ENCODE peak calls at places on chromosomes 11 and 22, in eight cellular contexts. One of them, this sample, is unnamed.

GRCh38 chr11:15819679-15820286 is 536.6 kb downstream of the SOX6 start:
- DNase-seq in Caco-2: peak
- DNase-seq in A549: peak
- DNase-seq in AG04450: no peak
- DNase-seq in nephron progenitor cell: peak
- DNase-seq in HL-60: peak
- DNase-seq in body of pancreas: peak
- DNase-seq in HFFc6: peak
- DNase-seq in this sample: no peak

GRCh38 chr22:49230194-49230577 is 597.5 kb downstream of the BRD1 start:
- DNase-seq in AG04450: no peak
- DNase-seq in A549: no peak
- DNase-seq in body of pancreas: no peak
- DNase-seq in Caco-2: peak
- DNase-seq in HFFc6: no peak
- DNase-seq in nephron progenitor cell: peak
- DNase-seq in HL-60: no peak
- DNase-seq in this sample: no peak

GRCh38 chr11:15309296-15309695 is 194.6 kb downstream of the INSC start:
- DNase-seq in nephron progenitor cell: no peak
- DNase-seq in body of pancreas: no peak
- DNase-seq in AG04450: no peak
- DNase-seq in Caco-2: no peak
- DNase-seq in A549: no peak
- DNase-seq in HFFc6: no peak
- DNase-seq in HL-60: peak
- DNase-seq in this sample: no peak

GRCh38 chr11:5618807-5619206 is 6.0 kb upstream of the TRIM34 start:
- DNase-seq in nephron progenitor cell: no peak
- DNase-seq in A549: no peak
- DNase-seq in HL-60: no peak
- DNase-seq in Caco-2: no peak
- DNase-seq in body of pancreas: no peak
- DNase-seq in AG04450: peak
- DNase-seq in HFFc6: peak
- DNase-seq in this sample: no peak

GRCh38 chr11:23846902-23847422 is 649.9 kb upstream of the LUZP2 start:
- DNase-seq in body of pancreas: no peak
- DNase-seq in HFFc6: no peak
- DNase-seq in Caco-2: no peak
- DNase-seq in AG04450: no peak
- DNase-seq in A549: no peak
- DNase-seq in nephron progenitor cell: no peak
- DNase-seq in HL-60: no peak
- DNase-seq in this sample: no peak

GRCh38 chr11:10803676-10804075 is 5.0 kb downstream of the EIF4G2 start:
- DNase-seq in AG04450: no peak
- DNase-seq in HFFc6: no peak
- DNase-seq in HL-60: peak
- DNase-seq in body of pancreas: no peak
- DNase-seq in nephron progenitor cell: no peak
- DNase-seq in A549: no peak
- DNase-seq in Caco-2: no peak
- DNase-seq in this sample: no peak

GRCh38 chr11:118910309-118911112 is 15.2 kb downstream of the BCL9L start:
- DNase-seq in A549: no peak
- DNase-seq in body of pancreas: peak
- DNase-seq in AG04450: peak
- DNase-seq in HL-60: no peak
- DNase-seq in Caco-2: peak
- DNase-seq in nephron progenitor cell: peak
- DNase-seq in HFFc6: peak
- DNase-seq in this sample: no peak

GRCh38 chr11:13939952-13940610 is 22.4 kb upstream of the SPON1 start:
- DNase-seq in HL-60: no peak
- DNase-seq in nephron progenitor cell: peak
- DNase-seq in body of pancreas: no peak
- DNase-seq in HFFc6: peak
- DNase-seq in A549: peak
- DNase-seq in Caco-2: peak
- DNase-seq in AG04450: no peak
- DNase-seq in this sample: no peak

GRCh38 chr11:77233011-77233410 is 68.5 kb downstream of the GDPD4 start:
- DNase-seq in Caco-2: no peak
- DNase-seq in AG04450: no peak
- DNase-seq in body of pancreas: no peak
- DNase-seq in nephron progenitor cell: no peak
- DNase-seq in HL-60: no peak
- DNase-seq in A549: no peak
- DNase-seq in HFFc6: no peak
- DNase-seq in this sample: no peak

GRCh38 chr11:70734911-70735310 is 336.6 kb downstream of the CTTN start:
- DNase-seq in AG04450: no peak
- DNase-seq in Caco-2: no peak
- DNase-seq in A549: no peak
- DNase-seq in HFFc6: no peak
- DNase-seq in nephron progenitor cell: no peak
- DNase-seq in body of pancreas: no peak
- DNase-seq in HL-60: no peak
- DNase-seq in this sample: no peak

GRCh38 chr11:115503083-115503885 is 931 bp downstream of the CADM1 start:
- DNase-seq in Caco-2: peak
- DNase-seq in HL-60: no peak
- DNase-seq in HFFc6: no peak
- DNase-seq in A549: peak
- DNase-seq in body of pancreas: peak
- DNase-seq in nephron progenitor cell: peak
- DNase-seq in AG04450: no peak
- DNase-seq in this sample: no peak

GRCh38 chr11:128707671-128708070 is 13.8 kb downstream of the FLI1 start:
- DNase-seq in Caco-2: no peak
- DNase-seq in HFFc6: peak
- DNase-seq in nephron progenitor cell: no peak
- DNase-seq in HL-60: no peak
- DNase-seq in A549: no peak
- DNase-seq in body of pancreas: no peak
- DNase-seq in AG04450: no peak
- DNase-seq in this sample: no peak

GRCh38 chr22:37100589-37101127 is 8.9 kb downstream of the TMPRSS6 start:
- DNase-seq in Caco-2: no peak
- DNase-seq in nephron progenitor cell: no peak
- DNase-seq in HL-60: no peak
- DNase-seq in A549: no peak
- DNase-seq in HFFc6: no peak
- DNase-seq in body of pancreas: no peak
- DNase-seq in AG04450: no peak
- DNase-seq in this sample: no peak

GRCh38 chr22:37095113-37095512 is 14.4 kb downstream of the TMPRSS6 start:
- DNase-seq in A549: no peak
- DNase-seq in Caco-2: no peak
- DNase-seq in AG04450: no peak
- DNase-seq in nephron progenitor cell: no peak
- DNase-seq in HL-60: no peak
- DNase-seq in HFFc6: no peak
- DNase-seq in body of pancreas: no peak
- DNase-seq in this sample: no peak

GRCh38 chr22:37103151-37103550 is 6.4 kb downstream of the TMPRSS6 start:
- DNase-seq in A549: no peak
- DNase-seq in body of pancreas: no peak
- DNase-seq in Caco-2: no peak
- DNase-seq in HL-60: no peak
- DNase-seq in nephron progenitor cell: no peak
- DNase-seq in AG04450: no peak
- DNase-seq in HFFc6: no peak
- DNase-seq in this sample: no peak

GRCh38 chr22:37101311-37102063 is 8.0 kb downstream of the TMPRSS6 start:
- DNase-seq in AG04450: no peak
- DNase-seq in body of pancreas: no peak
- DNase-seq in Caco-2: no peak
- DNase-seq in nephron progenitor cell: no peak
- DNase-seq in HFFc6: no peak
- DNase-seq in HL-60: no peak
- DNase-seq in A549: no peak
- DNase-seq in this sample: no peak

GRCh38 chr22:37098976-37099577 is 10.4 kb downstream of the TMPRSS6 start:
- DNase-seq in nephron progenitor cell: no peak
- DNase-seq in A549: no peak
- DNase-seq in HL-60: no peak
- DNase-seq in AG04450: no peak
- DNase-seq in Caco-2: no peak
- DNase-seq in body of pancreas: no peak
- DNase-seq in HFFc6: no peak
- DNase-seq in this sample: no peak
- TF ChIP-seq CTCF in nephron progenitor cell: no peak
- TF ChIP-seq CTCF in A549: no peak
- TF ChIP-seq CTCF in HL-60: no peak
- TF ChIP-seq CTCF in AG04450: peak
- TF ChIP-seq CTCF in Caco-2: peak
- TF ChIP-seq CTCF in body of pancreas: no peak
- TF ChIP-seq CTCF in HFFc6: peak
- TF ChIP-seq CTCF in this sample: no peak

DNA sequence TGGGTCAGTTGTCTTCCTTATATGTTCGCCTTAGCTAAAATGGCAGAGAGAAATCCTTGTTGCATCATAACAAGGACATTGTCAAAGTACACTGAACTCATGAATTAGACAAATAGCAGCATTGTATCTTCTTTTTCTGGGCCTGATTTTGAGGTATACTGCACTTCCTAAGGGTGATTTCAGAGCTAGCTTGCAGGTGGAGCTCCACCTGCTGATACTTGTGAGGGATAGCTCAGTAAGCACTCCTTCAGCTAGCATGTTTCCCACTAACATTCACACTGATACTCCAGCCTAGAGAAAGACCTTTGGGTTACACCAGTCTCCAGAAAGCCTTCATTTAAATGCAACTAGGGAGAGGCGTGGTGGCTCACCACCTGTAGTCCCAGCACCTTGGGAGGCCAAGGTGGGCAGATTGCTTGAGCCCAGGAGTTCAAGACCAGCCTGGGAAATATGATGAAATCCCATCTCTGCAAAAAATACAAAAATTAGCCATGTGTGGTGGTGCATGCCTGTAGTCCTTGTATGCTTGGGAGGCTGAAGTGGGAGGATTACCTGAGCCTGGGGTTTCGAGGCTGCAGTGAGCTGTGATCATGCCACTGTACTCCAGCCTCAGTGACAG is 29.8 kb downstream of the JAM3 start:
- DNase-seq in AG04450: no peak
- DNase-seq in A549: no peak
- DNase-seq in HFFc6: no peak
- DNase-seq in HL-60: no peak
- DNase-seq in nephron progenitor cell: no peak
- DNase-seq in body of pancreas: no peak
- DNase-seq in Caco-2: peak
- DNase-seq in this sample: no peak
- TF ChIP-seq CTCF in AG04450: peak
- TF ChIP-seq CTCF in A549: no peak
- TF ChIP-seq CTCF in HFFc6: peak
- TF ChIP-seq CTCF in HL-60: no peak
- TF ChIP-seq CTCF in nephron progenitor cell: no peak
- TF ChIP-seq CTCF in body of pancreas: peak
- TF ChIP-seq CTCF in Caco-2: peak
- TF ChIP-seq CTCF in this sample: no peak

GRCh38 chr11:110424775-110425444 is 4.8 kb upstream of the FDX1 start:
- DNase-seq in HL-60: no peak
- DNase-seq in body of pancreas: no peak
- DNase-seq in nephron progenitor cell: no peak
- DNase-seq in A549: no peak
- DNase-seq in Caco-2: no peak
- DNase-seq in AG04450: no peak
- DNase-seq in HFFc6: no peak
- DNase-seq in this sample: no peak
- TF ChIP-seq CTCF in HL-60: no peak
- TF ChIP-seq CTCF in body of pancreas: no peak
- TF ChIP-seq CTCF in nephron progenitor cell: no peak
- TF ChIP-seq CTCF in A549: no peak
- TF ChIP-seq CTCF in Caco-2: no peak
- TF ChIP-seq CTCF in AG04450: no peak
- TF ChIP-seq CTCF in HFFc6: no peak
- TF ChIP-seq CTCF in this sample: no peak

GRCh38 chr11:106076923-106077608 is at the start of gene KBTBD3:
- DNase-seq in Caco-2: peak
- DNase-seq in nephron progenitor cell: peak
- DNase-seq in body of pancreas: peak
- DNase-seq in HFFc6: peak
- DNase-seq in AG04450: peak
- DNase-seq in HL-60: peak
- DNase-seq in A549: peak
- DNase-seq in this sample: peak

GRCh38 chr11:106072804-106073203 is 4.3 kb downstream of the KBTBD3 start:
- DNase-seq in nephron progenitor cell: no peak
- DNase-seq in HL-60: no peak
- DNase-seq in Caco-2: no peak
- DNase-seq in AG04450: no peak
- DNase-seq in body of pancreas: no peak
- DNase-seq in HFFc6: no peak
- DNase-seq in A549: no peak
- DNase-seq in this sample: no peak

GRCh38 chr11:106076421-106076922 is 675 bp downstream of the KBTBD3 start:
- DNase-seq in Caco-2: no peak
- DNase-seq in AG04450: no peak
- DNase-seq in HL-60: no peak
- DNase-seq in A549: no peak
- DNase-seq in nephron progenitor cell: peak
- DNase-seq in body of pancreas: peak
- DNase-seq in HFFc6: no peak
- DNase-seq in this sample: no peak

GRCh38 chr11:106082096-106082495 is 4.6 kb downstream of the AASDHPPT start:
- DNase-seq in Caco-2: no peak
- DNase-seq in A549: no peak
- DNase-seq in HFFc6: no peak
- DNase-seq in AG04450: no peak
- DNase-seq in body of pancreas: no peak
- DNase-seq in nephron progenitor cell: no peak
- DNase-seq in HL-60: no peak
- DNase-seq in this sample: no peak

DNA sequence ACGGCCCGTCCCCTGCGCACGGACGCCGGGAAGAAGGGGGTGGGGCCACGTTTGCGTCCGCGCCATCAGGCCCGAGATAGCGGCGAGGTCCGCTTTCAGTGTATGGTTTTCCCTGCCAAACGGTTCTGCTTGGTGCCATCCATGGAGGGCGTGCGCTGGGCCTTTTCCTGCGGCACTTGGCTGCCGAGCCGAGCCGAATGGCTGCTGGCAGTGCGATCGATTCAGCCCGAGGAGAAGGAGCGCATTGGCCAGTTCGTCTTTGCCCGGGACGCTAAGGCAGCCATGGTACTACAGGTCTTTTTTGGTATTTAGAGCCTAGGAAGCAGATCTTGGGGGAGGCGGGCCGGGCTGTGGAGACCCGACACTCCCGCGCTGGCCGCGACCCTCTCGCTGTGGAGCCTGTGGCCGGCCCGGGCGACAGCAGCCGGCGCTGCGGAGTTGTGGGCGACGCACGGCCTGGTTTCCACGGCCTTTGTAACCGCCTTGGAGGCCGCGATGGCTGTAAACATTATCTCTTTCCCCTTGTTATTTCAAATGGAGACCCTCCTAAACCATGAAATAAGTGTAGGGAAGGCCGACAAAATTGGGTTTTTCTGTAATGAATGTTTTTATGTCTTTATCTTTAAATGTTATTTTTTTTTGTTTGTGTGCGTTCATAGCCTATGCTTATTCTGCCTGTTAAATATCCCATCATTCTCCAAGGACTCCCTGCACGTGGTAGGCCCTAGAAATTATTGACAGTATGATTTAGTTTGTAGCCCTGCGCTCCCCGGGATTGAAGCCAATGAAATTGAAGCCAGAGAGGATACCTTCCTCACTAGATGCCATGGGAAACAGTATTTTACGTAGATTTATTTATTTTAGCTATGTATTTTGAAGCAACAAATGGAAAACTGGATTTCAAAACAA is at the start of gene AASDHPPT:
- DNase-seq in AG04450: no peak
- DNase-seq in Caco-2: peak
- DNase-seq in body of pancreas: peak
- DNase-seq in HFFc6: peak
- DNase-seq in nephron progenitor cell: peak
- DNase-seq in A549: peak
- DNase-seq in HL-60: no peak
- DNase-seq in this sample: no peak
- TF ChIP-seq CTCF in AG04450: no peak
- TF ChIP-seq CTCF in Caco-2: peak
- TF ChIP-seq CTCF in body of pancreas: no peak
- TF ChIP-seq CTCF in HFFc6: peak
- TF ChIP-seq CTCF in nephron progenitor cell: no peak
- TF ChIP-seq CTCF in A549: no peak
- TF ChIP-seq CTCF in HL-60: no peak
- TF ChIP-seq CTCF in this sample: no peak